ENCODE peak calls at places on chromosomes 5 and 9, in six cellular contexts. B, G, W, J, K and N are unnamed samples.

GRCh38 chr5:111703662-111704061 is 53.3 kb downstream of the NREP start:
- DNase-seq in B (peak), G (no peak), J (no peak), W (no peak), K (no peak), N (no peak)

GRCh38 chr9:118446962-118447490 is 742.8 kb downstream of the TLR4 start:
- DNase-seq in K (no peak), J (no peak), G (no peak), W (no peak), B (no peak), N (no peak)

GRCh38 chr5:134249469-134250379 is 23.9 kb upstream of the PPP2CA start:
- DNase-seq in W (no peak), G (no peak), K (no peak), B (no peak), J (no peak), N (no peak)

GRCh38 chr5:18404039-18404438 is 769.8 kb downstream of the TAF11L14 start:
- DNase-seq in G (no peak), K (no peak), B (no peak), J (no peak), W (no peak), N (no peak)

GRCh38 chr5:67214036-67214435 is 17.4 kb upstream of the CD180 start:
- DNase-seq in J (no peak), G (no peak), B (no peak), W (no peak), K (no peak), N (no peak)

GRCh38 chr5:107772418-107773310 is 101.9 kb upstream of the EFNA5 start:
- DNase-seq in G (no peak), W (no peak), K (no peak), B (no peak), J (peak), N (no peak)

GRCh38 chr5:151947924-151948323 is 23.3 kb upstream of the GLRA1 start:
- DNase-seq in J (no peak), K (no peak), B (no peak), W (no peak), G (no peak), N (no peak)

GRCh38 chr9:113580041-113580953 is 116.8 kb downstream of the RGS3 start:
- DNase-seq in K (peak), B (no peak), J (peak), W (peak), G (peak), N (no peak)

GRCh38 chr5:181051841-181052525 is 11.9 kb downstream of the BTNL9 start:
- DNase-seq in K (no peak), G (no peak), J (no peak), W (no peak), B (no peak), N (no peak)